ENCODE peak calls at places on chromosomes 16 and 17, in four cellular contexts. Q is PC-3, P is mesendoderm, U is K562. E is an unnamed sample.

GRCh38 chr17:41676058-41676419 is 12.6 kb upstream of the EIF1 start:
- DNase-seq in Q (no peak), P (no peak), U (no peak), E (no peak)

GRCh38 chr17:8072727-8073461 is 14.6 kb downstream of the ALOX12B start:
- DNase-seq in Q (no peak), P (no peak), U (no peak), E (no peak)

GRCh38 chr16:75256059-75256870 is 4.8 kb upstream of the BCAR1 start:
- DNase-seq in Q (no peak), P (peak; percentile 85), U (peak; percentile 69), E (no peak)

GRCh38 chr17:56870163-56870651 is 36.3 kb downstream of the DGKE start:
- DNase-seq in Q (peak; percentile 21), P (no peak), U (no peak), E (no peak)

GRCh38 chr16:67919618-67920210 is 11.9 kb downstream of the CTRL start:
- DNase-seq in Q (no peak), P (peak; percentile 66), U (no peak), E (no peak)

GRCh38 chr17:42135151-42135550 is 12.5 kb downstream of the HSPB9 start:
- DNase-seq in Q (no peak), P (no peak), U (no peak), E (no peak)

GRCh38 chr17:80807882-80808281 is 183.8 kb upstream of the CHMP6 start:
- DNase-seq in Q (no peak), P (no peak), U (no peak), E (no peak)

GRCh38 chr17:27533874-27534815 is 77.9 kb downstream of the KSR1 start:
- DNase-seq in Q (peak; percentile 48), P (peak; percentile 74), U (no peak), E (no peak)

GRCh38 chr17:10798332-10798749 is 5.6 kb downstream of the TMEM238L start:
- DNase-seq in Q (peak; percentile 61), P (no peak), U (no peak), E (no peak)

GRCh38 chr17:56594528-56595418 is 1.3 kb downstream of the NOG start:
- DNase-seq in Q (peak; percentile 56), P (peak; percentile 76), U (no peak), E (no peak)

GRCh38 chr16:31453255-31454204 is 5.8 kb upstream of the ARMC5 start:
- DNase-seq in Q (peak; percentile 34), P (peak; percentile 81), U (peak; percentile 41), E (no peak)

DNA sequence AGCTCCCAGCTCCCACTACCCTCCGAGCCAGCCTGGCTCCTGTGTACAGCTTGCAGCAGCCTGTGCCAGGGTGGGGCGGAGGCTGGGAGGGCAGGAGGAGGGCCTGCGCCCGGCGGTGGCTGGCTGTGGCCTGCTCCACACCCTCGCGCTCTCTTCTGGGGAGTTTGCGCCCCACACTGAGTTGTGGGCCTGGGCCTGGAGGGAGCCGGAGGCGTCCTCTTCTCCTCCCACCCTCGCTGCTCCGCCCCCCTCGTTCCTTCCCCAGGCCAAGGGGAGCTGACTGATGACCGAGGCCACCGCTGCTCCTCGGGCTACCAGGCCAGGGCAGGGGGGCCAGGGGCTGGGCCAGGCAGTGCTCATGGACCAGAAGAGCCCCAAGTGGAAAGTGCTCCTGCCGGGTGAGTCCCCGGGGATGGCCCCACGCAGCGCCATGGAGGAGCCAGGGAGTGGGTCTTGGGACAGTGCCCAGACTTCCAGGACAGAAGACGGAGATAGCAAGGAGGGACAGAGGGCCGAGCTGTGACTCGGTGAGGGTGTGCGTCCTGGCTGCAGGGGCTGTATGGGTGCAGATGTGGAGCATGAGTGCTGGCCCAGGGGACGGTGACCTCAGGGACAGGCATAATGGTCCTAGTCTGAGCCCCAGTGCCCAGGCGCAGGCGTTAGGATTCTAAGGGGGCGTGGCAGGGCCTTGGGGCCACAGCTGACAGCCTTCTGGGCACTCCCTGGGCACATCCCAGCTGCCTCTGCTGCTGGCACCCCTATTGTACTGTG is 242.1 kb upstream of the GSE1 start:
- DNase-seq in Q (no peak), P (no peak), U (peak; percentile 71), E (no peak)
- H3K4me1 ChIP-seq in Q (peaks cover 11% of the 10 kb centered on the region), P (peaks cover 2% of the 10 kb centered on the region), U (peaks cover 89% of the 10 kb centered on the region), E (peaks cover 26% of the 10 kb centered on the region)

GRCh38 chr17:78819402-78819801 is 21.2 kb downstream of the USP36 start:
- DNase-seq in Q (no peak), P (no peak), U (no peak), E (no peak)
- H3K4me3 ChIP-seq in Q (no peak overlapping the region), P (no peak overlapping the region), U (no peak overlapping the region), E (no peak overlapping the region)

GRCh38 chr17:82461827-82462524 is 3.4 kb downstream of the NARF start:
- DNase-seq in Q (peak; percentile 66), P (no peak), U (peak; percentile 78), E (no peak)
- H3K9ac ChIP-seq in Q (no peak overlapping the region), P (no peak overlapping the region), U (peak overlapping the region; percentile 54), E (no peak overlapping the region)

GRCh38 chr16:11310634-11310977 is 29.5 kb upstream of the PRM1 start:
- DNase-seq in Q (no peak), P (no peak), U (no peak), E (no peak)

GRCh38 chr16:11310997-11311561 is 29.9 kb upstream of the PRM1 start:
- DNase-seq in Q (no peak), P (no peak), U (no peak), E (no peak)

GRCh38 chr16:11307639-11308492 is 26.7 kb upstream of the PRM1 start:
- DNase-seq in Q (no peak), P (no peak), U (no peak), E (no peak)

GRCh38 chr16:11308493-11309283 is 27.6 kb upstream of the PRM1 start:
- DNase-seq in Q (no peak), P (no peak), U (peak; percentile 46), E (no peak)

DNA sequence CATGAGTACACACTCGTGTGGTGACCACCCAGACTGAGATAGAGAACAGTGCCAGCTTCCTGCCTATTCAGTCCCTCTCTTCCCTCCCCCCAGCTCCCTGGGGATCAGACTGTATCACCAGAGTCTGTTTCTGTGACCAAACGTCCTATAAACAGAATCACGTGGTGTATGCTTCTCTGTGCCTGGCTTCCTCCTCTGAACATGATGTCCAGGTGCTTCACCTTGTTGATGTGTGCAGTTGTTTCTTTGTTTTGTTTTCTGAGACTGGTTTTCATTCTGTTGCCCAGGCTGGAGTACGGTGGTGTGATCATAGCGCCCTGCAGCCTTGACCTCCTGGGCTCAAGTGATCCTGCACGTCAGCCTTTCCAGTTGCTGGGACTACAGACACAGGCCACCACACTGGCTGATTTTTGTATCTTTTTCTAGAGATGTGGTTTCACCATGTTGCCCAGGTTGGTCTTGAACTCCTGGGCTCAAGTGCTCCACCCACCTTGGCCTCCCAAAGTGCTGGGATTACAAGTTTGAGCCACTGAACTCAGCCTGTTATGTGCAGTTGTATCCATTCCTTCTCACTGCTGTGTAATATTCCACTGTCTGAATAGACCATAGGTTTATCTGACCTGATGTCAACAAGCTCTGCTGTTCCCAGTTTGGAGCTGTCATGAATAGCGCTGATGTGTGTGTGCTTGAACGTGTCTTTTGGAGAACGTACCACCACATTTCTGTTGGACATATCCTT is 28.9 kb upstream of the PRM1 start:
- DNase-seq in Q (no peak), P (no peak), U (no peak), E (no peak)
- H3K4me1 ChIP-seq in Q (peaks cover 8% of the 10 kb centered on the region), P (peaks cover 7% of the 10 kb centered on the region), U (peaks cover 25% of the 10 kb centered on the region), E (peaks cover 26% of the 10 kb centered on the region)